ENCODE peak calls at places on chromosomes 11 and 22, in seven cellular contexts. R is RWPE1, V is lower leg skin, M is brain microvascular endothelial cell, J is hepatocyte, A is fibroblast of mammary gland, H is GM13976. K is an unnamed sample.

GRCh38 chr11:2806351-2807058 is 79.1 kb downstream of the CDKN1C start:
- DNase-seq in R (no peak), V (no peak), M (no peak), J (no peak), A (no peak), H (no peak), K (no peak)

GRCh38 chr22:26893034-26893710 is 235.8 kb downstream of the MIAT start:
- DNase-seq in R (no peak), V (no peak), M (no peak), J (no peak), A (no peak), H (no peak), K (no peak)

GRCh38 chr11:64810891-64811272 is 531 bp upstream of the MEN1 start:
- DNase-seq in R (no peak), V (no peak), M (peak; percentile 22), J (no peak), A (no peak), H (no peak), K (no peak)

GRCh38 chr11:72204865-72205264 is 11.7 kb upstream of the FOLR2 start:
- DNase-seq in R (no peak), V (no peak), M (no peak), J (no peak), A (no peak), H (no peak), K (no peak)

GRCh38 chr11:93741882-93742226 is 382 bp downstream of the C11orf54 start:
- DNase-seq in R (peak; percentile 76), V (no peak), M (no peak), J (peak; percentile 76), A (peak; percentile 63), H (no peak), K (no peak)

GRCh38 chr22:25081409-25081824 is 118.2 kb upstream of the CRYBB3 start:
- DNase-seq in R (peak; percentile 20), V (no peak), M (no peak), J (peak; percentile 64), A (peak; percentile 19), H (peak; percentile 71), K (peak; percentile 67)

GRCh38 chr22:20218320-20218872 is 49.7 kb downstream of the RTN4R start:
- DNase-seq in R (no peak), V (no peak), M (no peak), J (no peak), A (no peak), H (no peak), K (no peak)

GRCh38 chr22:47423861-47424820 is 661.7 kb downstream of the TBC1D22A start:
- DNase-seq in R (no peak), V (no peak), M (no peak), J (no peak), A (no peak), H (no peak), K (no peak)

GRCh38 chr11:2299773-2300172 is 1.9 kb downstream of the C11orf21 start:
- DNase-seq in R (no peak), V (no peak), M (no peak), J (no peak), A (no peak), H (no peak), K (no peak)

GRCh38 chr11:88384678-88385015 is 47.1 kb upstream of the CTSC start:
- DNase-seq in R (no peak), V (no peak), M (peak; percentile 40), J (peak; percentile 14), A (no peak), H (no peak), K (no peak)

GRCh38 chr11:59918987-59919589 is 19.1 kb upstream of the OOSP1 start:
- DNase-seq in R (peak; percentile 45), V (no peak), M (peak; percentile 71), J (peak; percentile 44), A (peak; percentile 23), H (peak; percentile 28), K (no peak)
- TF ChIP-seq CTCF in R (peak; percentile 52), V (no peak), M (peak; percentile 74), J (peak; percentile 47), A (peak; percentile 29), H (peak; percentile 18), K (peak; percentile 46)

DNA sequence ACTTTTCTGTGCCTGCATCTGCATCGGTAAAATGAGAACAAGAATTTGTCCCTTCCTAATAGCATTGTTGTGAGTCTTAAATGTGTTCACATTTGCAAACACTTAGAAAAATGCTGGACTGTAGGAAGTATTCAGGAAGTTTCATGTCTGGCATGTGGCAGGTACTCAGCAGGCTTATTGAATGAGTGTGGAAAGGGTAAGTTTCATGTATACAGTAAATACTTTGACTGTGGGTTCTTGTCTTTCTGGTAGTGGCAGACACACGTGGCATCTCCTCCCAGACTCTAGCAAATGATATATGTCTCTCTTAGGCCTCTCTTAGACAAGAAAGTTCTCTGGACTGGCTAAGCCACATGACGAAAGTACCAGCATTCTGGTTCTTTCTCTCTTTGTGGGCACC is 179.2 kb downstream of the C11orf91 start:
- DNase-seq in R (no peak), V (no peak), M (no peak), J (no peak), A (no peak), H (no peak), K (no peak)
- TF ChIP-seq CTCF in R (no peak), V (no peak), M (no peak), J (no peak), A (no peak), H (no peak), K (no peak)

GRCh38 chr11:117815262-117815803 is 9.2 kb downstream of the FXYD2 start:
- DNase-seq in R (no peak), V (no peak), M (no peak), J (no peak), A (no peak), H (peak; percentile 81), K (peak; percentile 75)

GRCh38 chr11:117814766-117815261 is 9.7 kb downstream of the FXYD2 start:
- DNase-seq in R (no peak), V (peak; percentile 70), M (no peak), J (peak; percentile 90), A (no peak), H (peak; percentile 75), K (peak; percentile 62)

GRCh38 chr11:117817213-117818035 is 7.1 kb downstream of the FXYD2 start:
- DNase-seq in R (peak; percentile 60), V (peak; percentile 74), M (peak; percentile 83), J (peak; percentile 91), A (peak; percentile 72), H (peak; percentile 76), K (peak; percentile 68)

GRCh38 chr11:117816846-117817212 is 7.7 kb downstream of the FXYD2 start:
- DNase-seq in R (no peak), V (no peak), M (no peak), J (no peak), A (no peak), H (no peak), K (no peak)

GRCh38 chr11:117816151-117816741 is 8.3 kb downstream of the FXYD2 start:
- DNase-seq in R (peak; percentile 34), V (no peak), M (peak; percentile 30), J (peak; percentile 77), A (peak; percentile 58), H (no peak), K (no peak)
- TF ChIP-seq CTCF in R (no peak), V (no peak), M (no peak), J (no peak), A (no peak), H (no peak), K (no peak)

DNA sequence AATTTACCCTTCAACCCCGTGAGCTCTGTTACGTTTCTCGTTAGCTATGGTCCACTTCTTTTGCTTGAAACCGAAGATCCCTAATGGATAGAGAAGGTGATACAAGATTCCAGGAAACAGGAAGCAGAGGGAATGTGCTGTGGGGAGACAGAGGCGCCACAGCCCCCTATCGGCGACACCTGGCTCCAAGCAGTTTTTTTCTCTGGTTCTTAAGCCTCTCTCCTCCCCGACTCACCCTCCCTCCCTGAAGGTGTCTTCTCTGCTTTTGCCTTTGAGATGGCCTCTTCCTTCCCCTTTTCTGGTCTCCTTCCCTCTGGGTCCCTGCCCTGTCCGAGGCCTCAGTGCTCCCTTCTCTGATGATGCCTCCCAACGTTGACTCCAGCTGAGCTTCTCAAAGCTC is 14.2 kb upstream of the APOBEC3A start:
- DNase-seq in R (no peak), V (no peak), M (no peak), J (no peak), A (no peak), H (no peak), K (no peak)
- TF ChIP-seq CTCF in R (no peak), V (no peak), M (peak; percentile 11), J (no peak), A (no peak), H (no peak), K (no peak)

DNA sequence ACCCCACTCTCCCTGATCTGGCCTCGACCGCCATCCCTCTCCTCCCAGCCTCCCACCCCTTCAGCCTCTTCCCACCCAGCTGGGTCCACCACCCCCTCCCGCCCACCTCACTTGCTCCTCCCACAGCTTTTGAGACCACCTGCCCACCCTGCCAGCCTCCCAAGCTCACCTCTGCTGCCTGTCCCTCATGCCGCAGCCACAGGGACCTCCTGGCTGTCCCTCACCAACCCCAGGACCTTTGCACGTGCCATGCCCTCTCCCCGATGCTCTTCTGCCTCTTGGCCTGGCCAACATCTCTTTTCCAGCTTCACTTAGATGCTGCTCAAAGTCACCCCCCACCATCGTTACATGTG is 6.5 kb downstream of the PNPLA5 start:
- DNase-seq in R (no peak), V (no peak), M (no peak), J (no peak), A (no peak), H (no peak), K (no peak)
- TF ChIP-seq CTCF in R (peak; percentile 28), V (no peak), M (no peak), J (no peak), A (no peak), H (no peak), K (no peak)

K was measured in GM20000.